ENCODE peak calls at places on chromosomes 1 and 21, in ten cellular contexts. Z is body of pancreas; P is tibial nerve; K is CD8-positive, alpha-beta T cell; S is cardiac fibroblast; A is NB4; D is OCI-LY7; O is hepatocyte; R is fibroblast of lung; B is fibroblast of mammary gland. Q is an unnamed sample.

GRCh38 chr1:37484325-37485051 is 10.1 kb downstream of the ZC3H12A start:
- DNase-seq in Z (peak; percentile 52), P (no peak), K (no peak), S (no peak), A (no peak), D (no peak), O (no peak), R (no peak), B (no peak), Q (peak; percentile 66)

GRCh38 chr1:11134352-11135266 is 34.9 kb upstream of the EXOSC10 start:
- DNase-seq in Z (no peak), P (no peak), K (no peak), S (no peak), A (no peak), D (no peak), O (no peak), R (peak; percentile 34), B (peak; percentile 47), Q (peak; percentile 68)

GRCh38 chr21:15141236-15141970 is 76.6 kb upstream of the NRIP1 start:
- DNase-seq in Z (peak; percentile 86), P (no peak), K (no peak), S (no peak), A (no peak), D (no peak), O (no peak), R (no peak), B (no peak), Q (peak; percentile 24)

GRCh38 chr1:209797978-209798639 is 7.8 kb downstream of the IRF6 start:
- DNase-seq in Z (no peak), P (no peak), K (no peak), S (no peak), A (peak; percentile 37), D (peak; percentile 28), O (no peak), R (no peak), B (no peak), Q (no peak)

GRCh38 chr1:111275079-111275478 is 15.6 kb upstream of the CHIA start:
- DNase-seq in Z (no peak), P (peak; percentile 56), K (no peak), S (peak; percentile 72), A (peak; percentile 15), D (no peak), O (peak; percentile 10), R (peak; percentile 60), B (peak; percentile 96), Q (peak; percentile 69)

GRCh38 chr1:23930861-23931471 is 17.8 kb upstream of the CNR2 start:
- DNase-seq in Z (no peak), P (no peak), K (no peak), S (peak; percentile 71), A (no peak), D (peak; percentile 88), O (peak; percentile 57), R (peak; percentile 49), B (peak; percentile 75), Q (peak; percentile 82)

GRCh38 chr1:230127105-230128054 is 60.3 kb downstream of the GALNT2 start:
- DNase-seq in Z (no peak), P (no peak), K (peak; percentile 48), S (no peak), A (no peak), D (no peak), O (no peak), R (no peak), B (no peak), Q (no peak)

GRCh38 chr1:118636004-118636403 is 352.1 kb downstream of the TBX15 start:
- DNase-seq in Z (no peak), P (no peak), K (no peak), S (no peak), A (no peak), D (no peak), O (no peak), R (no peak), B (no peak), Q (peak; percentile 27)

GRCh38 chr1:215284966-215285365 is 202.4 kb downstream of the KCNK2 start:
- DNase-seq in Z (no peak), P (no peak), K (no peak), S (no peak), A (no peak), D (no peak), O (no peak), R (peak; percentile 29), B (peak; percentile 31), Q (no peak)

GRCh38 chr21:24118738-24119470 is 1488.4 kb downstream of the MRPL39 start:
- DNase-seq in Z (no peak), P (no peak), K (no peak), S (no peak), A (no peak), D (no peak), O (no peak), R (peak; percentile 11), B (no peak), Q (no peak)

GRCh38 chr1:201241716-201242115 is 41.6 kb upstream of the PKP1 start:
- DNase-seq in Z (no peak), P (no peak), K (no peak), S (no peak), A (no peak), D (no peak), O (no peak), R (no peak), B (no peak), Q (no peak)

GRCh38 chr1:212520746-212521145 is 87.8 kb upstream of the ATF3 start:
- DNase-seq in Z (no peak), P (no peak), K (no peak), S (no peak), A (no peak), D (no peak), O (no peak), R (no peak), B (no peak), Q (no peak)

GRCh38 chr1:159647616-159648015 is 60.0 kb downstream of the APCS start:
- DNase-seq in Z (no peak), P (no peak), K (no peak), S (peak; percentile 4), A (peak; percentile 17), D (no peak), O (no peak), R (no peak), B (peak; percentile 39), Q (peak; percentile 41)

GRCh38 chr1:206898089-206898908 is 1.1 kb downstream of the IL24 start:
- DNase-seq in Z (no peak), P (no peak), K (no peak), S (peak; percentile 72), A (no peak), D (no peak), O (no peak), R (peak; percentile 72), B (peak; percentile 71), Q (peak; percentile 65)

DNA sequence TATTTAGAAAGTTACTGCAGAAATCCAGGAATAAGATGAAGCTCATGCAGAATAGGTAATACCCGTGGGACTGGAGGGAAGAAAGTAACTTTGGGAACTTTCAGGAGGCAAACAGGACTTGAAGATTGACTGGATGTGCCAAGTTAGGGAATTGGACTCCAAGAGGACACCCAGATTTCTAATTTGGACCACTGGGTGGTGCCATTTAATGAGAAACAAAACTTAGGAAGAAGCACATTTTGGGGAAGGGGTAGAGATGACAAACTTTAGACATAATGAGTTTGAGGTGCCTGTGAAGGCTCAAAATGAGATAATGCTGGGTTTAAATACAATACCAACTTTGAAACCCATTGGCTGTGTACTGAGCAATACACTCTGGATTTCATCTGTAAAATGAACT is 3.3 kb upstream of the B4GALT3 start:
- DNase-seq in Z (no peak), P (no peak), K (no peak), S (peak; percentile 47), A (peak; percentile 62), D (peak; percentile 41), O (no peak), R (peak; percentile 46), B (peak; percentile 72), Q (no peak)
- TF ChIP-seq CTCF in Z (peak; percentile 26), P (peak; percentile 12), K (peak; percentile 23), S (peak; percentile 35), A (peak; percentile 37), D (peak; percentile 79), O (peak; percentile 24), R (peak; percentile 40), B (peak; percentile 49), Q (peak; percentile 17)

GRCh38 chr1:22563671-22564612 is 653 bp downstream of the EPHA8 start:
- DNase-seq in Z (no peak), P (no peak), K (no peak), S (no peak), A (no peak), D (no peak), O (no peak), R (no peak), B (no peak), Q (no peak)
- H3K4me3 ChIP-seq in Z (no peak overlapping the region), P (no peak overlapping the region), K (no peak overlapping the region), S (no peak overlapping the region), A (no peak overlapping the region), D (no peak overlapping the region), O (no peak overlapping the region), R (no peak overlapping the region), B (no peak overlapping the region), Q (no peak overlapping the region)

GRCh38 chr1:1306070-1306660 is 1.6 kb downstream of the ACAP3 start:
- DNase-seq in Z (no peak), P (no peak), K (no peak), S (peak; percentile 25), A (peak; percentile 66), D (peak; percentile 62), O (no peak), R (no peak), B (no peak), Q (no peak)
- TF ChIP-seq CTCF in Z (no peak), P (no peak), K (no peak), S (peak; percentile 25), A (peak; percentile 10), D (peak; percentile 63), O (no peak), R (peak; percentile 9), B (peak; percentile 12), Q (peak; percentile 7)

GRCh38 chr1:178630418-178630817 is 94.6 kb upstream of the RALGPS2 start:
- DNase-seq in Z (no peak), P (no peak), K (no peak), S (peak; percentile 28), A (no peak), D (no peak), O (no peak), R (peak; percentile 82), B (peak; percentile 57), Q (no peak)

GRCh38 chr1:178634445-178634844 is 90.6 kb upstream of the RALGPS2 start:
- DNase-seq in Z (no peak), P (no peak), K (no peak), S (peak; percentile 55), A (no peak), D (no peak), O (no peak), R (no peak), B (no peak), Q (no peak)

GRCh38 chr1:178629549-178630154 is 95.4 kb upstream of the RALGPS2 start:
- DNase-seq in Z (no peak), P (no peak), K (no peak), S (no peak), A (no peak), D (no peak), O (no peak), R (no peak), B (no peak), Q (no peak)

GRCh38 chr1:178632619-178633018 is 92.4 kb upstream of the RALGPS2 start:
- DNase-seq in Z (no peak), P (no peak), K (no peak), S (peak; percentile 39), A (no peak), D (no peak), O (no peak), R (peak; percentile 63), B (peak; percentile 95), Q (peak; percentile 59)

DNA sequence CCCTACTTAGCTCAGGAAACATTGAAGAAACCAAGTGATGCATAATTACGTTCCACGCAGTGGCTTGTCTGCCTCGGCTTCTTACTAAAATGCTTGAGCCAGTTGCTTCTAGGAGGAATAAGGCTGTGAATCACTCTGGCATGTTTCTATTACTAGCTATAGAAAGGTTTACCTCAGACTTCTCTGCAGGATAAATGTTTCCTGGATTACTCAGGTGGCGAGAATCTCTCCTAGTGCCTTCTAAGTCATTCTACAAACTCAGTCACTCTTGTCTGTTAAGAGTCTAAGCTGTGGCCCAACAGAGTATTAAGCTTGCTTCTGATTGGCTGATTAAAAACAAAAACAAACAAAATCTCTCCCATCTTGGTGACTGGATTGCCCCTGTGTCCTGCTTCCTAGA is 92.0 kb upstream of the RALGPS2 start:
- DNase-seq in Z (no peak), P (no peak), K (no peak), S (no peak), A (no peak), D (no peak), O (no peak), R (no peak), B (peak; percentile 85), Q (peak; percentile 94)
- H3K4me3 ChIP-seq in Z (no peak overlapping the region), P (no peak overlapping the region), K (no peak overlapping the region), S (no peak overlapping the region), A (no peak overlapping the region), D (no peak overlapping the region), O (no peak overlapping the region), R (no peak overlapping the region), B (no peak overlapping the region), Q (no peak overlapping the region)

Q was measured in epithelial cell of esophagus.